ENCODE peak calls at places on chromosomes 6 and 20, in eight cellular contexts. Q is iris pigment epithelial cell; B is T47D; G is NCI-H524 treated with DMSO at 0.1 percent for 48 hours; I is myocyte; M is ELR; E is activated CD4-positive, alpha-beta memory T cell treated with anti-CD3 and anti-CD28 coated beads for 36 hours; V is ovary. D is an unnamed sample.
A peak's percentile ranks its signal among the peaks of the same experiment; 100 is the strongest.

GRCh38 chr20:51211191-51211590 is 188.3 kb upstream of the KCNG1 start:
- DNase-seq in Q (no peak), B (no peak), G (no peak), I (peak; percentile 53), M (no peak), E (no peak), V (no peak), D (no peak)

GRCh38 chr6:3496395-3496794 is 39.5 kb upstream of the SLC22A23 start:
- DNase-seq in Q (no peak), B (no peak), G (no peak), I (no peak), M (no peak), E (no peak), V (no peak), D (no peak)

GRCh38 chr6:154306696-154307095 is 49.9 kb downstream of the IPCEF1 start:
- DNase-seq in Q (no peak), B (no peak), G (no peak), I (no peak), M (no peak), E (no peak), V (no peak), D (no peak)

GRCh38 chr6:113149511-113149910 is 707.6 kb upstream of the MARCKS start:
- DNase-seq in Q (peak; percentile 14), B (no peak), G (no peak), I (no peak), M (no peak), E (no peak), V (no peak), D (no peak)

GRCh38 chr20:10603971-10604864 is 69.6 kb downstream of the JAG1 start:
- DNase-seq in Q (peak; percentile 88), B (peak; percentile 13), G (no peak), I (peak; percentile 83), M (peak; percentile 90), E (no peak), V (peak; percentile 22), D (peak; percentile 96)

GRCh38 chr6:154715449-154715848 is 17.8 kb upstream of the SCAF8 start:
- DNase-seq in Q (no peak), B (no peak), G (no peak), I (no peak), M (no peak), E (no peak), V (no peak), D (no peak)

GRCh38 chr20:11686900-11687543 is 230.7 kb upstream of the BTBD3 start:
- DNase-seq in Q (peak; percentile 27), B (peak; percentile 5), G (no peak), I (peak; percentile 70), M (no peak), E (no peak), V (no peak), D (peak; percentile 25)

GRCh38 chr6:111925296-111925695 is 52.0 kb upstream of the FYN start:
- DNase-seq in Q (peak; percentile 80), B (no peak), G (no peak), I (no peak), M (peak; percentile 83), E (peak; percentile 33), V (no peak), D (peak; percentile 57)

GRCh38 chr6:55825402-55826051 is 49.9 kb downstream of the BMP5 start:
- DNase-seq in Q (peak; percentile 84), B (no peak), G (no peak), I (peak; percentile 80), M (peak; percentile 88), E (no peak), V (no peak), D (peak; percentile 77)

GRCh38 chr6:34272022-34272926 is 23.5 kb upstream of the SMIM29 start:
- DNase-seq in Q (no peak), B (no peak), G (no peak), I (no peak), M (peak; percentile 13), E (no peak), V (no peak), D (no peak)